ENCODE peak calls at places on chromosomes 5 and 9, in six cellular contexts. One of them, this sample, is unnamed.
A peak's percentile ranks its signal among the peaks of the same experiment; 100 is the strongest.

GRCh38 chr9:34560574-34561229 is 28.8 kb downstream of the CNTFR start:
- DNase-seq in Kasumi-1: no peak
- DNase-seq in AG08395: no peak
- DNase-seq in PC-3: no peak
- DNase-seq in HTR-8/SVneo: no peak
- DNase-seq in transverse colon: peak; percentile 78
- DNase-seq in this sample: no peak

GRCh38 chr5:133106761-133107572 is 55.2 kb downstream of the HSPA4 start:
- DNase-seq in HTR-8/SVneo: no peak
- DNase-seq in transverse colon: no peak
- DNase-seq in AG08395: no peak
- DNase-seq in Kasumi-1: no peak
- DNase-seq in PC-3: no peak
- DNase-seq in this sample: no peak

GRCh38 chr5:32339198-32339597 is 26.5 kb upstream of the MTMR12 start:
- DNase-seq in AG08395: no peak
- DNase-seq in transverse colon: no peak
- DNase-seq in PC-3: peak; percentile 55
- DNase-seq in HTR-8/SVneo: no peak
- DNase-seq in Kasumi-1: peak; percentile 41
- DNase-seq in this sample: no peak

GRCh38 chr9:16469184-16469583 is 401.3 kb downstream of the BNC2 start:
- DNase-seq in AG08395: no peak
- DNase-seq in HTR-8/SVneo: no peak
- DNase-seq in Kasumi-1: no peak
- DNase-seq in PC-3: no peak
- DNase-seq in transverse colon: no peak
- DNase-seq in this sample: no peak

GRCh38 chr5:90718387-90718786 is 159.8 kb downstream of the ADGRV1 start:
- DNase-seq in HTR-8/SVneo: no peak
- DNase-seq in AG08395: no peak
- DNase-seq in Kasumi-1: no peak
- DNase-seq in transverse colon: no peak
- DNase-seq in PC-3: no peak
- DNase-seq in this sample: no peak

GRCh38 chr5:134252671-134253070 is 26.8 kb upstream of the PPP2CA start:
- DNase-seq in PC-3: peak; percentile 81
- DNase-seq in transverse colon: no peak
- DNase-seq in HTR-8/SVneo: peak; percentile 57
- DNase-seq in Kasumi-1: no peak
- DNase-seq in AG08395: peak; percentile 90
- DNase-seq in this sample: no peak

GRCh38 chr9:14812806-14813205 is 90.3 kb upstream of the CER1 start:
- DNase-seq in PC-3: peak; percentile 81
- DNase-seq in AG08395: no peak
- DNase-seq in transverse colon: no peak
- DNase-seq in HTR-8/SVneo: no peak
- DNase-seq in Kasumi-1: no peak
- DNase-seq in this sample: no peak

GRCh38 chr9:123487944-123488343 is 131.9 kb downstream of the CRB2 start:
- DNase-seq in PC-3: no peak
- DNase-seq in AG08395: no peak
- DNase-seq in HTR-8/SVneo: no peak
- DNase-seq in Kasumi-1: no peak
- DNase-seq in transverse colon: no peak
- DNase-seq in this sample: no peak

GRCh38 chr5:124162782-124163532 is 583.5 kb downstream of the ZNF608 start:
- DNase-seq in PC-3: peak; percentile 58
- DNase-seq in Kasumi-1: peak; percentile 82
- DNase-seq in HTR-8/SVneo: no peak
- DNase-seq in transverse colon: peak; percentile 47
- DNase-seq in AG08395: no peak
- DNase-seq in this sample: no peak

GRCh38 chr5:131810510-131811249 is 13.9 kb upstream of the FNIP1 start:
- DNase-seq in PC-3: peak; percentile 27
- DNase-seq in HTR-8/SVneo: no peak
- DNase-seq in AG08395: peak; percentile 12
- DNase-seq in Kasumi-1: peak; percentile 77
- DNase-seq in transverse colon: no peak
- DNase-seq in this sample: no peak

GRCh38 chr5:27810458-27810857 is 772.1 kb upstream of the CDH9 start:
- DNase-seq in HTR-8/SVneo: no peak
- DNase-seq in transverse colon: no peak
- DNase-seq in PC-3: peak; percentile 36
- DNase-seq in AG08395: no peak
- DNase-seq in Kasumi-1: peak; percentile 9
- DNase-seq in this sample: no peak

GRCh38 chr9:121658166-121658565 is 6.7 kb downstream of the DAB2IP start:
- DNase-seq in HTR-8/SVneo: no peak
- DNase-seq in PC-3: no peak
- DNase-seq in Kasumi-1: no peak
- DNase-seq in transverse colon: no peak
- DNase-seq in AG08395: peak; percentile 25
- DNase-seq in this sample: no peak

GRCh38 chr9:76373173-76373771 is 21.0 kb downstream of the RFK start:
- DNase-seq in PC-3: no peak
- DNase-seq in Kasumi-1: no peak
- DNase-seq in transverse colon: peak; percentile 81
- DNase-seq in HTR-8/SVneo: no peak
- DNase-seq in AG08395: peak; percentile 57
- DNase-seq in this sample: no peak

GRCh38 chr9:96725576-96725975 is 52.3 kb downstream of the ZNF510 start:
- DNase-seq in HTR-8/SVneo: no peak
- DNase-seq in AG08395: no peak
- DNase-seq in transverse colon: no peak
- DNase-seq in PC-3: no peak
- DNase-seq in Kasumi-1: no peak
- DNase-seq in this sample: no peak

GRCh38 chr5:41747291-41747690 is 122.9 kb downstream of the OXCT1 start:
- DNase-seq in AG08395: no peak
- DNase-seq in Kasumi-1: no peak
- DNase-seq in HTR-8/SVneo: no peak
- DNase-seq in PC-3: peak; percentile 41
- DNase-seq in transverse colon: no peak
- DNase-seq in this sample: no peak

GRCh38 chr5:172443441-172444109 is 10.8 kb downstream of the SH3PXD2B start:
- DNase-seq in Kasumi-1: no peak
- DNase-seq in HTR-8/SVneo: peak; percentile 68
- DNase-seq in AG08395: peak; percentile 93
- DNase-seq in PC-3: peak; percentile 95
- DNase-seq in transverse colon: peak; percentile 73
- DNase-seq in this sample: no peak

GRCh38 chr5:151037561-151038291 is 17.3 kb downstream of the GPX3 start:
- DNase-seq in HTR-8/SVneo: no peak
- DNase-seq in AG08395: peak; percentile 85
- DNase-seq in Kasumi-1: no peak
- DNase-seq in PC-3: no peak
- DNase-seq in transverse colon: no peak
- DNase-seq in this sample: no peak

GRCh38 chr9:132609829-132610228 is 27.4 kb downstream of the BARHL1 start:
- DNase-seq in PC-3: peak; percentile 84
- DNase-seq in AG08395: peak; percentile 92
- DNase-seq in transverse colon: no peak
- DNase-seq in HTR-8/SVneo: peak; percentile 13
- DNase-seq in Kasumi-1: no peak
- DNase-seq in this sample: no peak

GRCh38 chr9:87816041-87816440 is 66.6 kb upstream of the SPATA31E1 start:
- DNase-seq in transverse colon: no peak
- DNase-seq in HTR-8/SVneo: no peak
- DNase-seq in Kasumi-1: no peak
- DNase-seq in PC-3: no peak
- DNase-seq in AG08395: no peak
- DNase-seq in this sample: no peak

GRCh38 chr5:150235548-150235895 is 45.7 kb downstream of the SLC6A7 start:
- DNase-seq in PC-3: no peak
- DNase-seq in Kasumi-1: no peak
- DNase-seq in transverse colon: no peak
- DNase-seq in HTR-8/SVneo: no peak
- DNase-seq in AG08395: no peak
- DNase-seq in this sample: no peak